ENCODE peak calls at places on chromosome 21, in five cellular contexts. A, Y, C, S and B are unnamed samples.

GRCh38 chr21:27799861-27800260 is 833.0 kb upstream of the ADAMTS5 start:
- DNase-seq in A (no peak), Y (no peak), C (no peak), S (no peak), B (no peak)

GRCh38 chr21:31484219-31484618 is 140.2 kb upstream of the TIAM1 start:
- DNase-seq in A (no peak), Y (no peak), C (no peak), S (no peak), B (no peak)

GRCh38 chr21:37243961-37244360 is 23.2 kb downstream of the VPS26C start:
- DNase-seq in A (no peak), Y (no peak), C (no peak), S (no peak), B (no peak)

GRCh38 chr21:41369105-41369914 is 7.5 kb downstream of the MX2 start:
- DNase-seq in A (no peak), Y (no peak), C (no peak), S (no peak), B (peak; percentile 89)

GRCh38 chr21:44736291-44737004 is 25.1 kb upstream of the TSPEAR start:
- DNase-seq in A (no peak), Y (no peak), C (no peak), S (no peak), B (no peak)

GRCh38 chr21:16539041-16539440 is 809.3 kb downstream of the USP25 start:
- DNase-seq in A (no peak), Y (no peak), C (no peak), S (no peak), B (no peak)

GRCh38 chr21:44711327-44712202 is at the start of gene TSPEAR:
- DNase-seq in A (no peak), Y (no peak), C (no peak), S (no peak), B (peak; percentile 69)

GRCh38 chr21:43325968-43326367 is 101.0 kb downstream of the SIK1 start:
- DNase-seq in A (no peak), Y (no peak), C (no peak), S (no peak), B (no peak)

GRCh38 chr21:30083120-30083945 is 83.3 kb downstream of the CLDN17 start:
- DNase-seq in A (no peak), Y (no peak), C (no peak), S (no peak), B (no peak)

GRCh38 chr21:31346256-31346821 is 2.3 kb upstream of the TIAM1 start:
- DNase-seq in A (no peak), Y (no peak), C (no peak), S (no peak), B (no peak)

GRCh38 chr21:29235714-29236197 is 63.0 kb upstream of the BACH1 start:
- DNase-seq in A (no peak), Y (no peak), C (no peak), S (no peak), B (no peak)

GRCh38 chr21:42617476-42617875 is 35.9 kb upstream of the PDE9A start:
- DNase-seq in A (no peak), Y (no peak), C (no peak), S (no peak), B (peak; percentile 73)

GRCh38 chr21:27171704-27172103 is 204.8 kb upstream of the ADAMTS5 start:
- DNase-seq in A (peak; percentile 51), Y (peak; percentile 21), C (peak; percentile 60), S (no peak), B (no peak)

GRCh38 chr21:40587786-40588353 is 259.1 kb downstream of the DSCAM start:
- DNase-seq in A (no peak), Y (no peak), C (no peak), S (no peak), B (no peak)

GRCh38 chr21:20639026-20639425 is 359.2 kb upstream of the NCAM2 start:
- DNase-seq in A (no peak), Y (no peak), C (no peak), S (no peak), B (no peak)

GRCh38 chr21:23475518-23476189 is 2131.6 kb downstream of the MRPL39 start:
- DNase-seq in A (no peak), Y (no peak), C (no peak), S (no peak), B (no peak)